ENCODE peak calls at places on chromosomes 5 and 9, in eight cellular contexts. X is Peyer's patch; P is CD8-positive, alpha-beta T cell; H is upper lobe of right lung; C is trophoblast cell; J is transverse colon; U is effector memory CD4-positive, alpha-beta T cell; R is mesenchymal stem cell. L is an unnamed sample.
A peak's percentile ranks its signal among the peaks of the same experiment; 100 is the strongest.

GRCh38 chr5:53063791-53064190 is 45.8 kb downstream of the MOCS2 start:
- DNase-seq in X (no peak), P (no peak), H (no peak), C (no peak), J (no peak), U (no peak), R (no peak), L (no peak)

GRCh38 chr5:22719842-22720241 is 133.3 kb downstream of the CDH12 start:
- DNase-seq in X (no peak), P (no peak), H (no peak), C (no peak), J (no peak), U (no peak), R (no peak), L (no peak)

GRCh38 chr9:120337131-120337530 is 242.8 kb downstream of the CDK5RAP2 start:
- DNase-seq in X (no peak), P (no peak), H (no peak), C (no peak), J (no peak), U (no peak), R (no peak), L (no peak)

GRCh38 chr9:15468113-15468512 is 42.7 kb downstream of the PSIP1 start:
- DNase-seq in X (no peak), P (no peak), H (no peak), C (no peak), J (no peak), U (no peak), R (peak; percentile 12), L (no peak)

GRCh38 chr5:161546463-161547301 is at the start of gene GABRB2:
- DNase-seq in X (peak; percentile 65), P (no peak), H (peak; percentile 78), C (peak; percentile 12), J (peak; percentile 61), U (no peak), R (peak; percentile 11), L (no peak)

GRCh38 chr9:36486933-36487481 is 85.7 kb upstream of the MELK start:
- DNase-seq in X (peak; percentile 73), P (peak; percentile 54), H (peak; percentile 80), C (peak; percentile 57), J (peak; percentile 51), U (no peak), R (peak; percentile 48), L (peak; percentile 58)

GRCh38 chr5:118529361-118530154 is 458.8 kb downstream of the DTWD2 start:
- DNase-seq in X (no peak), P (no peak), H (no peak), C (no peak), J (no peak), U (no peak), R (no peak), L (no peak)

GRCh38 chr5:167442922-167443321 is 848.5 kb upstream of the WWC1 start:
- DNase-seq in X (no peak), P (no peak), H (no peak), C (no peak), J (no peak), U (no peak), R (peak; percentile 2), L (no peak)

GRCh38 chr5:137595680-137596079 is 96.6 kb upstream of the SPOCK1 start:
- DNase-seq in X (no peak), P (no peak), H (no peak), C (no peak), J (no peak), U (no peak), R (no peak), L (no peak)

GRCh38 chr9:117247271-117247670 is 167.6 kb downstream of the ASTN2 start:
- DNase-seq in X (no peak), P (no peak), H (no peak), C (peak; percentile 36), J (no peak), U (no peak), R (peak; percentile 15), L (no peak)

GRCh38 chr5:50445281-50445949 is 4.3 kb upstream of the EMB start:
- DNase-seq in X (no peak), P (peak; percentile 27), H (no peak), C (no peak), J (peak; percentile 10), U (no peak), R (no peak), L (peak; percentile 66)

GRCh38 chr5:154583545-154584168 is 105.6 kb upstream of the HAND1 start:
- DNase-seq in X (no peak), P (no peak), H (no peak), C (peak; percentile 89), J (no peak), U (no peak), R (no peak), L (no peak)

GRCh38 chr9:23825143-23825531 is 903 bp downstream of the ELAVL2 start:
- DNase-seq in X (no peak), P (no peak), H (no peak), C (no peak), J (no peak), U (no peak), R (no peak), L (no peak)

GRCh38 chr9:23825700-23826099 is 340 bp downstream of the ELAVL2 start:
- DNase-seq in X (no peak), P (no peak), H (no peak), C (no peak), J (no peak), U (no peak), R (peak; percentile 22), L (no peak)

GRCh38 chr9:23822331-23823169 is 3.5 kb downstream of the ELAVL2 start:
- DNase-seq in X (no peak), P (no peak), H (no peak), C (no peak), J (no peak), U (no peak), R (no peak), L (no peak)

GRCh38 chr9:23826120-23826629 is at the start of gene ELAVL2:
- DNase-seq in X (peak; percentile 77), P (no peak), H (peak; percentile 90), C (no peak), J (peak; percentile 94), U (peak; percentile 2), R (peak; percentile 88), L (no peak)

DNA sequence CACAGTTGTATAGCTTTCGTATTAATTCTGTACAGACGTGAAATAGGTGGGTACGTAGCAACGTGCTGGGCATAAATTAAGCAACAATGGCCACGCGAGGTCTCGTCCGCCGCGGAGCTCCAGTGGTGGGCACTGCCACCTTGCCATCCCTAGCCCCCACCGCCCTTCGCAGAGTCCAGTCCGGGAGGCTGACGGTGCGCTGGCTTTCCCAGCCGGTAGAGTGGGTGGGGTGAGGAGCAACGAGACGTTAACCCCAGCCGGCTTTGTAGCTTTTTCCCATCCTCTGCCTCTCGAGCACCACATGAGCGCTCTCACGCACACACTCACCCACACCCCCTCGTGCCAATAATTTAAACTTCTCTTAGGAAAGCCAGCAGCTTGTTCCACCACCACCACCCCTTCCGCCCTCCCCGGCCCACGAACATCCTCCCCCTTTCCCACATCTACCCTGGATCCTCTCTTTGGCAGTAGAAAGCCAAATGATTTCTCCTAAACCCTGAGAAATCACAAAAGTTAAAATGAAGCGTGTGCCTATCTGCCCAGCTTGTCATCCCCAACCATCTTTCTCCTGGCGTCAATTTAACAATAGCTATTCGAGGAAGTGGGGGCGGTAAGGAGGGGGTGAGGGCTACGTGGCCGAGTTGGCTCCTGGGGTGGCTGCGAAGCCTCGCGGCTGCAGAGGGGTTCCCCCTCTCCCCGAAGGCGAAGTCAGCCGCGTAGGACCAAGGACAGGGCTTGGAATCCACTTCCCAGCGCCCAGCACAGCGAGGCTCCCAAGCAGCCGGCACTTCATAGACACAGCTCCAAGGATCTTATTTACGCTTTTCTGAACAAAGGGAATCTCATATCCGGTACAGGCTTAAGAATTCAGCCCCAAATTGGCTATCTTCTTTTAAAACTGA is 1.5 kb downstream of the ELAVL2 start:
- DNase-seq in X (peak; percentile 35), P (no peak), H (peak; percentile 56), C (no peak), J (peak; percentile 20), U (no peak), R (peak; percentile 11), L (no peak)
- H3K27me3 ChIP-seq in X (no peaks in the 10 kb centered on the region), P (peaks cover 5% of the 10 kb centered on the region), H (peaks cover 89% of the 10 kb centered on the region), C (peaks cover 41% of the 10 kb centered on the region), J (peaks cover 99% of the 10 kb centered on the region), U (peaks cover 17% of the 10 kb centered on the region), R (peaks cover 64% of the 10 kb centered on the region), L (no peaks in the 10 kb centered on the region)

GRCh38 chr9:70924905-70925547 is 196.4 kb downstream of the TRPM3 start:
- DNase-seq in X (no peak), P (no peak), H (no peak), C (peak; percentile 83), J (peak; percentile 27), U (no peak), R (peak; percentile 70), L (no peak)

GRCh38 chr9:70921126-70921525 is 200.3 kb downstream of the TRPM3 start:
- DNase-seq in X (no peak), P (no peak), H (no peak), C (no peak), J (no peak), U (no peak), R (peak; percentile 3), L (no peak)

GRCh38 chr9:70923941-70924340 is 197.5 kb downstream of the TRPM3 start:
- DNase-seq in X (no peak), P (no peak), H (no peak), C (no peak), J (no peak), U (no peak), R (no peak), L (no peak)

GRCh38 chr9:70924380-70924779 is 197.0 kb downstream of the TRPM3 start:
- DNase-seq in X (no peak), P (no peak), H (no peak), C (no peak), J (no peak), U (no peak), R (no peak), L (no peak)
- H3K4me3 ChIP-seq in X (no peak overlapping the region), P (no peak overlapping the region), H (peak overlapping the region; percentile 18), C (no peak overlapping the region), J (no peak overlapping the region), U (no peak overlapping the region), R (no peak overlapping the region), L (no peak overlapping the region)

DNA sequence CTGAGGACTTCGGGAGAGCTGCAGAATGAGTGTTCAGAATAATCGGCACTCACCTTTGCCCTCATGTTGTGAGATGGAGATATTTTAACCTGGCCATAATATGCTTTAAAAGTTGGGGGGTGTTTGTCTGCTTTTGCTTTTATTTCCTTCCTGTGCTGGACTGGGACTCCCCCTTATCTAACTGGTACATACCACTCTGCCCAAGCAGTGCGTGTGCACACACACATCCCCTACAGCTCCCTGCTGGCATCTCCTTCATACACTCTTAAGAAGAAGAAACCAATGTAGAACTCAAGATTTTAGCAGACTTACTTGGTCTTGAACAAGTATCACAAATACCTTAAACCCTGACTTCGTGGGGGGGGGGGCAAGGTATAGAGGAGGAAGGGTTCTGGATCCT is 146.2 kb upstream of the DMRT1 start:
- DNase-seq in X (no peak), P (no peak), H (no peak), C (no peak), J (no peak), U (no peak), R (no peak), L (no peak)
- H3K4me1 ChIP-seq in X (no peaks in the 10 kb centered on the region), P (peaks cover 14% of the 10 kb centered on the region), H (peaks cover 35% of the 10 kb centered on the region), C (peaks cover 49% of the 10 kb centered on the region), J (peaks cover 24% of the 10 kb centered on the region), U (no peaks in the 10 kb centered on the region), R (peaks cover 17% of the 10 kb centered on the region), L (no peaks in the 10 kb centered on the region)

DNA sequence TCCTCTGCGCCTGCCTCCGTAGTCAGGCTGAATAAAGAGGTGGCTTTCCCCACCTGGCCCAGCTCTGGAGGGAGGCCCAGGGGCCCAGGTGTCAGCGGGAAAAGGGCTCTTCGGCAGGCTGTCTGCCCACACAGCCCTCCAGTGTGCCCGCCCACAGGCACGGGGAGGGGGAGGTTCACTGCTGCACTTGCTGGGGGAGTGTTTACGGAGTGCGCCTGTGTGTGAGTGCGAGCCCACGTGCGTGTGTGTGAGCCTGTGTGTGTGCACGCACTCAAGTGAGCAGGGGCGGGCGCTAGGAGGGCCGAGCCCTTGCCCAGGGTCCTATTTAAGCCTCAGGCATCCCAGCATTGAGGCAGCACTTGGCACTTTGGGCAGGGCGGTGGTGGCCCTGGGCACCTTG is 10.9 kb downstream of the DNLZ start:
- DNase-seq in X (no peak), P (no peak), H (peak; percentile 81), C (no peak), J (no peak), U (no peak), R (no peak), L (no peak)
- H3K27me3 ChIP-seq in X (no peaks in the 10 kb centered on the region), P (no peaks in the 10 kb centered on the region), H (no peaks in the 10 kb centered on the region), C (no peaks in the 10 kb centered on the region), J (no peaks in the 10 kb centered on the region), U (no peaks in the 10 kb centered on the region), R (no peaks in the 10 kb centered on the region), L (no peaks in the 10 kb centered on the region)

L was measured in CD8-positive, alpha-beta memory T cell.